ENCODE peak calls at places on chromosome 21, in seven cellular contexts. Y is fibroblast of lung, X is AG09309, W is ovary, L is choroid plexus epithelial cell, P is cardiac fibroblast, F is NB4. G is an unnamed sample.

GRCh38 chr21:17542371-17542992 is 29.6 kb downstream of the CXADR start:
- DNase-seq in Y (peak; percentile 62), X (no peak), W (no peak), L (peak; percentile 51), P (peak; percentile 16), F (no peak), G (peak; percentile 39)

GRCh38 chr21:14877581-14878228 is 187.1 kb downstream of the NRIP1 start:
- DNase-seq in Y (peak; percentile 47), X (no peak), W (no peak), L (peak; percentile 60), P (peak; percentile 54), F (no peak), G (peak; percentile 72)

GRCh38 chr21:14383596-14384210 is 757 bp upstream of the HSPA13 start:
- DNase-seq in Y (peak; percentile 54), X (no peak), W (no peak), L (no peak), P (peak; percentile 52), F (peak; percentile 58), G (no peak)

GRCh38 chr21:31298618-31299269 is 45.3 kb downstream of the TIAM1 start:
- DNase-seq in Y (no peak), X (no peak), W (no peak), L (no peak), P (no peak), F (no peak), G (no peak)

GRCh38 chr21:26137379-26138060 is 33.0 kb downstream of the APP start:
- DNase-seq in Y (no peak), X (no peak), W (no peak), L (no peak), P (no peak), F (no peak), G (no peak)

GRCh38 chr21:46114963-46115362 is 17.1 kb downstream of the COL6A2 start:
- DNase-seq in Y (no peak), X (no peak), W (peak; percentile 39), L (no peak), P (no peak), F (no peak), G (no peak)

GRCh38 chr21:29245104-29245643 is 53.5 kb upstream of the BACH1 start:
- DNase-seq in Y (no peak), X (no peak), W (no peak), L (peak; percentile 33), P (no peak), F (no peak), G (no peak)

GRCh38 chr21:25563399-25564116 is 43.7 kb downstream of the MRPL39 start:
- DNase-seq in Y (peak; percentile 53), X (no peak), W (no peak), L (no peak), P (peak; percentile 33), F (peak; percentile 82), G (no peak)

GRCh38 chr21:22791376-22791775 is 1793.2 kb downstream of the NCAM2 start:
- DNase-seq in Y (no peak), X (no peak), W (no peak), L (no peak), P (no peak), F (no peak), G (no peak)

GRCh38 chr21:39314155-39315027 is 959 bp upstream of the BRWD1 start:
- DNase-seq in Y (peak; percentile 64), X (no peak), W (peak; percentile 53), L (peak; percentile 77), P (peak; percentile 76), F (peak; percentile 75), G (peak; percentile 70)

GRCh38 chr21:14900611-14901010 is 164.2 kb downstream of the NRIP1 start:
- DNase-seq in Y (peak; percentile 22), X (no peak), W (no peak), L (peak; percentile 62), P (no peak), F (no peak), G (peak; percentile 32)

GRCh38 chr21:43194303-43195130 is 25.7 kb downstream of the CRYAA start:
- DNase-seq in Y (no peak), X (no peak), W (no peak), L (no peak), P (no peak), F (no peak), G (no peak)

GRCh38 chr21:43318841-43319781 is 107.8 kb downstream of the SIK1 start:
- DNase-seq in Y (peak; percentile 59), X (no peak), W (peak; percentile 17), L (peak; percentile 26), P (peak; percentile 49), F (peak; percentile 80), G (peak; percentile 74)

GRCh38 chr21:46048926-46049889 is 48.7 kb upstream of the COL6A2 start:
- DNase-seq in Y (peak; percentile 100), X (peak; percentile 100), W (peak; percentile 92), L (peak; percentile 98), P (peak; percentile 100), F (peak; percentile 13), G (peak; percentile 100)

GRCh38 chr21:46115441-46116188 is 17.7 kb downstream of the COL6A2 start:
- DNase-seq in Y (no peak), X (no peak), W (peak; percentile 13), L (no peak), P (no peak), F (no peak), G (no peak)

GRCh38 chr21:28294046-28294445 is 698.6 kb downstream of the LTN1 start:
- DNase-seq in Y (peak; percentile 42), X (peak; percentile 59), W (no peak), L (peak; percentile 67), P (peak; percentile 85), F (no peak), G (peak; percentile 88)

GRCh38 chr21:28790335-28790734 is 202.3 kb downstream of the LTN1 start:
- DNase-seq in Y (no peak), X (no peak), W (no peak), L (no peak), P (no peak), F (no peak), G (no peak)

GRCh38 chr21:18204931-18205330 is 39.7 kb upstream of the CHODL start:
- DNase-seq in Y (no peak), X (no peak), W (no peak), L (peak; percentile 1), P (no peak), F (peak; percentile 0), G (no peak)

GRCh38 chr21:43306911-43307676 is 119.8 kb downstream of the SIK1 start:
- DNase-seq in Y (no peak), X (no peak), W (peak; percentile 30), L (peak; percentile 37), P (peak; percentile 19), F (peak; percentile 83), G (peak; percentile 42)

GRCh38 chr21:24115141-24115540 is 1492.1 kb downstream of the MRPL39 start:
- DNase-seq in Y (no peak), X (no peak), W (no peak), L (no peak), P (no peak), F (no peak), G (no peak)

GRCh38 chr21:17491716-17492414 is 21.0 kb upstream of the CXADR start:
- DNase-seq in Y (peak; percentile 98), X (peak; percentile 90), W (no peak), L (peak; percentile 99), P (peak; percentile 97), F (peak; percentile 68), G (peak; percentile 96)

GRCh38 chr21:40719615-40720014 is 127.3 kb downstream of the DSCAM start:
- DNase-seq in Y (no peak), X (no peak), W (no peak), L (no peak), P (no peak), F (no peak), G (no peak)
- TF ChIP-seq CTCF in Y (no peak), X (no peak), W (no peak), L (no peak), P (no peak), F (no peak), G (no peak)

GRCh38 chr21:20334585-20334984 is 663.6 kb upstream of the NCAM2 start:
- DNase-seq in Y (no peak), X (no peak), W (no peak), L (no peak), P (no peak), F (no peak), G (no peak)

GRCh38 chr21:20329636-20330035 is 668.6 kb upstream of the NCAM2 start:
- DNase-seq in Y (no peak), X (no peak), W (no peak), L (no peak), P (no peak), F (peak; percentile 14), G (no peak)

DNA sequence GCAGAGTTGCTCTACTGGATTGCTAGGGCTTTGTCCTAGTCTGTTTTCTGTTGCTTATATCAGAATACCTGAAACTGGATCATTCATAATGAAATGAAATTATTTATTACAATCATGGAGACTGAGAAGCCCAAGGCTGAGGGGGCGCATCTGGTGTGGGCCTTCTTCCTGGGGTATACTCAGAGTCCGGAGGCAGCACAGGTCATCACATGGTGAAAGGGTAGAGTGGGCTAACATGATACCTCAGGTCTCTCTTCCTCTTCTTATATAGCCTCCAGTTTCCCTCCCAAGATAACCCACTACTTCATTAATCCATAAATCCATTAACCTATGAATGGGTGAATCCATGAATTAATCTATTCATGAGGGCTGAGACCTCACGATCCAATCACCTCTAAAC is 667.6 kb upstream of the NCAM2 start:
- DNase-seq in Y (no peak), X (no peak), W (no peak), L (no peak), P (no peak), F (peak; percentile 7), G (no peak)
- H3K4me3 ChIP-seq in Y (no peak overlapping the region), X (no peak overlapping the region), W (no peak overlapping the region), L (no peak overlapping the region), P (no peak overlapping the region), F (peak overlapping the region; percentile 63), G (no peak overlapping the region)

DNA sequence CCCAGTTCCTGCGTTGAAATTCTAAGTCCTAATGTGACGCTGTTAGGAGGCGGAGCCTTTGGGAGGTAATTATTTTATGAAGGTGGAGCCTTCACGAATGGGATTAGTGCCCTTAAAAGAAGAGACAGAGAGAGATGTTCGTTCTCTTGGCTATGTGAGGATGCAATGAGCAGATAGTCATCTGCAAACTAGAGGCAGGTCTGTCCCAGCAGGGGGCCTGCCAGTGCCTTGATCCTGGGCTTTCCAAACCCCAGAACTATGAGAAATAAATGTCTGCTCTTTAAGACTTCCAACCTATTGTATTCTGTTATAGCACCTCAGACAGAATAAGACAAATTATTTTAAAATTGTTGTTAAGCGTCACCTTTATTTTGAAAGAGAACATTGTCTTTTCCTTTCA is 123.1 kb upstream of the KCNJ6 start:
- DNase-seq in Y (no peak), X (no peak), W (no peak), L (no peak), P (no peak), F (no peak), G (no peak)
- TF ChIP-seq CTCF in Y (no peak), X (no peak), W (no peak), L (no peak), P (no peak), F (no peak), G (no peak)

GRCh38 chr21:33266050-33266783 is at the start of gene IL10RB:
- DNase-seq in Y (peak; percentile 46), X (no peak), W (peak; percentile 76), L (peak; percentile 54), P (peak; percentile 66), F (peak; percentile 83), G (peak; percentile 65)

GRCh38 chr21:33266784-33267135 is 593 bp downstream of the IL10RB start:
- DNase-seq in Y (no peak), X (no peak), W (peak; percentile 35), L (no peak), P (no peak), F (no peak), G (no peak)

GRCh38 chr21:33262921-33263320 is 3.2 kb upstream of the IL10RB start:
- DNase-seq in Y (no peak), X (no peak), W (no peak), L (no peak), P (no peak), F (no peak), G (no peak)

GRCh38 chr21:33265664-33266049 is 510 bp upstream of the IL10RB start:
- DNase-seq in Y (no peak), X (no peak), W (no peak), L (peak; percentile 33), P (peak; percentile 14), F (peak; percentile 98), G (peak; percentile 50)

GRCh38 chr21:33264561-33264960 is 1.6 kb upstream of the IL10RB start:
- DNase-seq in Y (no peak), X (no peak), W (no peak), L (no peak), P (no peak), F (no peak), G (no peak)
- H3K4me3 ChIP-seq in Y (no peak overlapping the region), X (no peak overlapping the region), W (no peak overlapping the region), L (no peak overlapping the region), P (no peak overlapping the region), F (peak overlapping the region; percentile 80), G (no peak overlapping the region)